ENCODE peak calls at places on chromosomes 2 and 18, in seven cellular contexts. N, T, L, Y, M, W and G are unnamed samples.

GRCh38 chr2:186644791-186645190 is 49.1 kb upstream of the FAM171B start:
- DNase-seq in N (no peak), T (no peak), L (no peak), Y (no peak), M (no peak), W (no peak), G (no peak)

GRCh38 chr2:160338891-160339290 is 138.8 kb upstream of the ITGB6 start:
- DNase-seq in N (no peak), T (peak; percentile 30), L (no peak), Y (no peak), M (no peak), W (peak; percentile 45), G (peak; percentile 64)

GRCh38 chr2:117785740-117786139 is 28.8 kb upstream of the DDX18 start:
- DNase-seq in N (peak; percentile 45), T (peak; percentile 81), L (peak; percentile 70), Y (peak; percentile 86), M (peak; percentile 73), W (peak; percentile 74), G (peak; percentile 65)

GRCh38 chr2:136246086-136246669 is 128.2 kb upstream of the CXCR4 start:
- DNase-seq in N (peak; percentile 53), T (peak; percentile 66), L (no peak), Y (peak; percentile 52), M (peak; percentile 72), W (peak; percentile 26), G (peak; percentile 58)

GRCh38 chr2:112483047-112483473 is 1.1 kb downstream of the TTL start:
- DNase-seq in N (no peak), T (peak; percentile 46), L (no peak), Y (peak; percentile 38), M (peak; percentile 23), W (peak; percentile 32), G (peak; percentile 79)

GRCh38 chr2:240465268-240465764 is 29.9 kb downstream of the GPC1 start:
- DNase-seq in N (no peak), T (no peak), L (no peak), Y (no peak), M (no peak), W (no peak), G (no peak)

GRCh38 chr2:202758638-202759037 is 112.9 kb downstream of the ICA1L start:
- DNase-seq in N (no peak), T (no peak), L (no peak), Y (no peak), M (no peak), W (no peak), G (no peak)

GRCh38 chr2:2263196-2263829 is 67.8 kb downstream of the MYT1L start:
- DNase-seq in N (no peak), T (no peak), L (no peak), Y (no peak), M (no peak), W (no peak), G (no peak)

GRCh38 chr2:241272298-241272721 is 43.2 kb downstream of the HDLBP start:
- DNase-seq in N (no peak), T (peak; percentile 63), L (peak; percentile 28), Y (peak; percentile 60), M (no peak), W (peak; percentile 67), G (peak; percentile 78)

GRCh38 chr2:211816739-211817138 is 721.9 kb downstream of the ERBB4 start:
- DNase-seq in N (no peak), T (no peak), L (no peak), Y (no peak), M (no peak), W (no peak), G (no peak)

GRCh38 chr2:69946351-69947077 is 14.9 kb downstream of the ASPRV1 start:
- DNase-seq in N (peak; percentile 34), T (no peak), L (peak; percentile 57), Y (no peak), M (peak; percentile 44), W (no peak), G (peak; percentile 63)
- H3K27ac ChIP-seq in N (peak overlapping the region; percentile 15), T (peak overlapping the region; percentile 1), L (peak overlapping the region; percentile 37), Y (no peak overlapping the region), M (no peak overlapping the region), W (no peak overlapping the region), G (peak overlapping the region; percentile 33)

DNA sequence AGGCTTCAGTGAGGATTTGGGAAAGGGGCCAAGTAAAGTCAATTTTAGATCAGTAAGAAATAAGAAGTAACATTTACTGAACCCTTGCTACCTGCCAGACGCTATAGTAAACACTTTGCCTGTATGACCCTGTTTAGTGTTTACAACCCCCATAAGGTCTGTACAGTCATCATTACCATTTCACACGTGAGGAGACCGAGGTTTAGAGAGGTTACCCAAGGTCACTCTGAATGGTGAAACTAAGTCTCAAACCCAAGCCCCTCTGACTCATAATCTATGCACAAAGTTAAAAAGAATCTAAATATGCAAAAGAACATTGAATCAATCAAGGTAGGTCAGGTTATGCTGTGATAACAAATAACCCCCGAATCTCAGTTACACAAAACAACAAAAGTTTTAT is 8.0 kb downstream of the ANTXR1 start:
- DNase-seq in N (no peak), T (no peak), L (no peak), Y (no peak), M (no peak), W (no peak), G (no peak)
- H3K4me3 ChIP-seq in N (no peak overlapping the region), T (no peak overlapping the region), L (no peak overlapping the region), Y (no peak overlapping the region), M (no peak overlapping the region), W (no peak overlapping the region), G (no peak overlapping the region)

GRCh38 chr18:5604778-5605177 is 61.0 kb upstream of the EPB41L3 start:
- DNase-seq in N (no peak), T (no peak), L (no peak), Y (peak; percentile 26), M (no peak), W (no peak), G (no peak)
- TF ChIP-seq EZH2phosphoT487 in N (no peak), T (no peak), L (no peak), Y (no peak), M (no peak), W (no peak), G (no peak)

GRCh38 chr2:237615631-237616249 is 11.6 kb upstream of the LRRFIP1 start:
- DNase-seq in N (no peak), T (no peak), L (no peak), Y (no peak), M (no peak), W (no peak), G (no peak)
- H3K27ac ChIP-seq in N (no peak overlapping the region), T (peak overlapping the region; percentile 78), L (peak overlapping the region; percentile 83), Y (peak overlapping the region; percentile 94), M (no peak overlapping the region), W (no peak overlapping the region), G (peak overlapping the region; percentile 81)